ENCODE peak calls at places on chromosome 4, in six cellular contexts. Y is GDM1; H is hippocampal formation; W is activated CD8-positive, alpha-beta memory T cell treated with anti-CD3 and anti-CD28 coated beads for 48 hours; Q is type B pancreatic cell; D is activated T-helper 1 cell treated with anti-CD3 and anti-CD28 coated beads, Interleukin-2, amount 50 U/mL, for 16 hours. R is an unnamed sample.

GRCh38 chr4:30757357-30757756 is 37.2 kb downstream of the PCDH7 start:
- DNase-seq in Q (no peak), D (no peak), H (no peak), W (no peak), Y (no peak), R (no peak)

GRCh38 chr4:107757860-107758476 is 37.9 kb upstream of the PAPSS1 start:
- DNase-seq in Y (no peak), H (peak), W (no peak), D (no peak), Q (no peak), R (no peak)

GRCh38 chr4:176259330-176260090 is 9.5 kb downstream of the ASB5 start:
- DNase-seq in Y (no peak), D (no peak), W (no peak), H (no peak), Q (no peak), R (no peak)

GRCh38 chr4:78120144-78120880 is 63.2 kb downstream of the FRAS1 start:
- DNase-seq in Y (no peak), W (no peak), Q (no peak), H (no peak), D (no peak), R (no peak)

GRCh38 chr4:100289980-100290379 is 99.7 kb upstream of the DDIT4L start:
- DNase-seq in D (no peak), H (no peak), Y (no peak), Q (no peak), W (no peak), R (no peak)

GRCh38 chr4:139824882-139825522 is 159.4 kb downstream of the MGST2 start:
- DNase-seq in Q (no peak), H (no peak), D (no peak), Y (no peak), W (no peak), R (no peak)

GRCh38 chr4:89797117-89797516 is 39.8 kb downstream of the SNCA start:
- DNase-seq in Q (no peak), D (no peak), W (no peak), Y (no peak), H (no peak), R (no peak)

GRCh38 chr4:86033171-86033570 is 326.7 kb downstream of the MAPK10 start:
- DNase-seq in Q (no peak), H (no peak), Y (peak), D (no peak), W (no peak), R (no peak)

GRCh38 chr4:170009291-170009690 is 16.9 kb downstream of the MFAP3L start:
- DNase-seq in W (no peak), D (no peak), Q (no peak), Y (no peak), H (no peak), R (peak)

GRCh38 chr4:184895012-184895795 is 69.4 kb upstream of the ACSL1 start:
- DNase-seq in W (no peak), Y (peak), Q (no peak), H (no peak), D (no peak), R (no peak)

GRCh38 chr4:26197018-26197779 is 123.6 kb upstream of the RBPJ start:
- DNase-seq in Q (no peak), H (no peak), Y (no peak), D (peak), W (no peak), R (peak)

GRCh38 chr4:185735887-185736286 is 76.1 kb downstream of the SORBS2 start:
- DNase-seq in W (no peak), Y (no peak), H (no peak), Q (no peak), D (no peak), R (no peak)

GRCh38 chr4:53022162-53023100 is 160.3 kb downstream of the RASL11B start:
- DNase-seq in Y (no peak), Q (no peak), H (no peak), W (no peak), D (no peak), R (no peak)

GRCh38 chr4:176150283-176150682 is 45.1 kb downstream of the SPATA4 start:
- DNase-seq in H (peak), W (no peak), Q (no peak), Y (no peak), D (no peak), R (no peak)

GRCh38 chr4:152045397-152045780 is 284.6 kb upstream of the GATB start:
- DNase-seq in Q (no peak), W (no peak), Y (no peak), D (no peak), H (no peak), R (no peak)

GRCh38 chr4:140755811-140756291 is 334 bp downstream of the TBC1D9 start:
- DNase-seq in Q (peak), Y (no peak), H (no peak), W (no peak), D (no peak), R (no peak)

GRCh38 chr4:71441186-71442169 is 102.7 kb downstream of the SLC4A4 start:
- DNase-seq in H (no peak), Y (no peak), W (no peak), D (no peak), Q (no peak), R (no peak)

GRCh38 chr4:185309770-185310169 is 86.0 kb downstream of the LRP2BP start:
- DNase-seq in D (no peak), H (no peak), Y (no peak), Q (no peak), W (no peak), R (no peak)

GRCh38 chr4:41334182-41334581 is 77.5 kb downstream of the UCHL1 start:
- DNase-seq in W (no peak), H (no peak), Q (no peak), D (no peak), Y (no peak), R (no peak)

GRCh38 chr4:31045724-31046318 is 325.7 kb downstream of the PCDH7 start:
- DNase-seq in Y (no peak), D (no peak), Q (no peak), W (no peak), H (no peak), R (no peak)

GRCh38 chr4:20723463-20723862 is 23.2 kb downstream of the PACRGL start:
- DNase-seq in Y (no peak), Q (no peak), H (no peak), W (no peak), D (no peak), R (no peak)

GRCh38 chr4:64341711-64342110 is 67.5 kb downstream of the TECRL start:
- DNase-seq in H (no peak), D (no peak), W (no peak), Y (no peak), Q (no peak), R (no peak)

GRCh38 chr4:143437937-143438336 is 75.6 kb upstream of the SMARCA5 start:
- DNase-seq in Q (no peak), D (no peak), Y (no peak), H (no peak), W (no peak), R (no peak)

GRCh38 chr4:146379744-146380143 is 142.0 kb downstream of the SLC10A7 start:
- DNase-seq in Q (no peak), Y (no peak), W (no peak), H (no peak), D (no peak), R (no peak)

GRCh38 chr4:165668694-165669093 is 204.3 kb upstream of the TLL1 start:
- DNase-seq in Y (no peak), D (no peak), H (no peak), W (no peak), Q (no peak), R (no peak)

R was measured in GF-D8.